ENCODE peak calls at places on chromosomes 16 and 17, in nine cellular contexts. H is hepatic stellate cell; X is GM13976; C is pancreas; S is mesothelial cell of epicardium; A is NCI-H1930; V is activated CD4-positive, alpha-beta memory T cell treated with anti-CD3 and anti-CD28 coated beads for 36 hours; Y is tibial artery; B is NCI-H2171. P is an unnamed sample.

GRCh38 chr16:68354816-68355215 is 44.0 kb downstream of the PRMT7 start:
- DNase-seq in H (no peak), A (no peak), B (no peak), V (no peak), C (peak), Y (no peak), S (no peak), X (no peak), P (no peak)

GRCh38 chr17:5127910-5128309 is 12.1 kb downstream of the USP6 start:
- DNase-seq in B (no peak), S (no peak), V (peak), Y (peak), X (no peak), C (peak), H (no peak), A (no peak), P (no peak)

GRCh38 chr17:50222922-50223321 is 21.5 kb upstream of the COL1A1 start:
- DNase-seq in C (no peak), V (no peak), B (no peak), Y (peak), S (no peak), H (no peak), X (no peak), A (no peak), P (no peak)

GRCh38 chr16:83206426-83206825 is 579.7 kb downstream of the CDH13 start:
- DNase-seq in Y (no peak), X (no peak), C (no peak), B (no peak), V (no peak), A (no peak), H (no peak), S (no peak), P (no peak)

GRCh38 chr17:67212231-67212630 is 32.8 kb downstream of the HELZ start:
- DNase-seq in Y (no peak), H (no peak), S (no peak), X (no peak), C (no peak), B (no peak), A (no peak), V (no peak), P (no peak)

GRCh38 chr16:27924411-27925118 is 138.9 kb downstream of the GSG1L start:
- DNase-seq in C (no peak), A (no peak), S (no peak), V (no peak), B (no peak), H (no peak), X (no peak), Y (no peak), P (no peak)

GRCh38 chr17:27315322-27315721 is 21.4 kb downstream of the WSB1 start:
- DNase-seq in X (no peak), H (peak), Y (peak), A (no peak), V (no peak), C (no peak), B (peak), S (peak), P (peak)

GRCh38 chr17:15213381-15214087 is 51.6 kb downstream of the PMP22 start:
- DNase-seq in S (no peak), C (no peak), B (no peak), V (no peak), H (no peak), X (no peak), Y (no peak), A (peak), P (no peak)

GRCh38 chr16:48194828-48195566 is 39.2 kb upstream of the ABCC12 start:
- DNase-seq in V (no peak), A (no peak), S (no peak), Y (peak), H (no peak), X (no peak), B (peak), C (no peak), P (no peak)

GRCh38 chr17:68600123-68600880 is 865 bp downstream of the FAM20A start:
- DNase-seq in A (peak), C (peak), Y (no peak), V (no peak), X (peak), B (peak), S (peak), H (no peak), P (peak)

GRCh38 chr17:50634915-50635719 is 436 bp downstream of the ABCC3 start:
- DNase-seq in H (no peak), B (no peak), S (no peak), C (peak), X (no peak), V (no peak), A (no peak), Y (no peak), P (no peak)

GRCh38 chr16:78932395-78932794 is 668.1 kb downstream of the MAF start:
- DNase-seq in C (no peak), X (no peak), A (no peak), B (no peak), H (no peak), S (no peak), Y (no peak), V (no peak), P (no peak)

GRCh38 chr17:77182205-77182604 is 41.4 kb downstream of the SEC14L1 start:
- DNase-seq in H (no peak), C (no peak), X (peak), V (peak), A (no peak), S (no peak), B (no peak), Y (no peak), P (no peak)

GRCh38 chr17:77312786-77313599 is 172.2 kb downstream of the SEC14L1 start:
- DNase-seq in C (peak), A (no peak), Y (peak), V (no peak), H (peak), S (peak), B (no peak), X (no peak), P (peak)

GRCh38 chr17:42210046-42210445 is 15.8 kb upstream of the GHDC start:
- DNase-seq in Y (no peak), H (no peak), B (no peak), C (no peak), X (no peak), V (no peak), A (no peak), S (no peak), P (no peak)

GRCh38 chr16:53817117-53817516 is 113.2 kb downstream of the FTO start:
- DNase-seq in S (no peak), V (no peak), Y (no peak), B (no peak), H (peak), X (no peak), C (no peak), A (no peak), P (no peak)

GRCh38 chr16:11677959-11678881 is 10.0 kb downstream of the SNN start:
- DNase-seq in A (no peak), H (no peak), C (no peak), V (no peak), X (no peak), Y (no peak), B (no peak), S (no peak), P (no peak)

GRCh38 chr17:47315451-47316266 is 8.1 kb upstream of the EFCAB13 start:
- DNase-seq in Y (no peak), B (peak), S (no peak), A (peak), C (no peak), V (peak), X (peak), H (peak), P (no peak)

GRCh38 chr17:77433385-77434135 is 292.8 kb downstream of the SEC14L1 start:
- DNase-seq in X (peak), A (no peak), S (no peak), C (no peak), H (peak), B (no peak), V (peak), Y (no peak), P (peak)

GRCh38 chr17:27506348-27507218 is 50.3 kb downstream of the KSR1 start:
- DNase-seq in Y (no peak), V (no peak), X (peak), C (no peak), B (no peak), S (no peak), H (no peak), A (no peak), P (no peak)

GRCh38 chr16:85782476-85782875 is 16.9 kb downstream of the EMC8 start:
- DNase-seq in A (no peak), X (no peak), B (no peak), S (no peak), Y (no peak), C (no peak), H (no peak), V (no peak), P (no peak)

GRCh38 chr16:66521951-66522771 is 27.8 kb downstream of the TK2 start:
- DNase-seq in X (peak), A (no peak), H (peak), Y (no peak), C (no peak), S (no peak), B (no peak), V (peak), P (no peak)

GRCh38 chr17:61556224-61557188 is 34.5 kb downstream of the NACA2 start:
- DNase-seq in X (no peak), V (no peak), Y (no peak), S (no peak), H (peak), B (no peak), C (no peak), A (no peak), P (no peak)